ENCODE peak calls at places on chromosome 12, in ten cellular contexts. One of them, this sample, is unnamed.

GRCh38 chr12:5593056-5593455 is 161.1 kb downstream of the NTF3 start:
- DNase-seq in ovary: no peak
- DNase-seq in tibial nerve: no peak
- DNase-seq in A549: no peak
- DNase-seq in HepG2: no peak
- DNase-seq in stomach: no peak
- DNase-seq in K562: no peak
- DNase-seq in SK-N-SH: no peak
- DNase-seq in upper lobe of left lung: no peak
- DNase-seq in GM12878: no peak
- DNase-seq in this sample: no peak

GRCh38 chr12:34397591-34398365 is 375.5 kb downstream of the ALG10 start:
- DNase-seq in ovary: peak; percentile 5
- DNase-seq in tibial nerve: peak; percentile 4
- DNase-seq in A549: no peak
- DNase-seq in HepG2: no peak
- DNase-seq in stomach: peak; percentile 17
- DNase-seq in K562: peak; percentile 2
- DNase-seq in SK-N-SH: peak; percentile 0
- DNase-seq in upper lobe of left lung: no peak
- DNase-seq in GM12878: no peak
- DNase-seq in this sample: peak; percentile 4

GRCh38 chr12:105659355-105660075 is 329.0 kb downstream of the C12orf75 start:
- DNase-seq in ovary: peak; percentile 21
- DNase-seq in tibial nerve: peak; percentile 44
- DNase-seq in A549: no peak
- DNase-seq in HepG2: no peak
- DNase-seq in stomach: no peak
- DNase-seq in K562: no peak
- DNase-seq in SK-N-SH: no peak
- DNase-seq in upper lobe of left lung: no peak
- DNase-seq in GM12878: no peak
- DNase-seq in this sample: no peak

GRCh38 chr12:79983969-79984629 is 49.2 kb upstream of the PPP1R12A start:
- DNase-seq in ovary: no peak
- DNase-seq in tibial nerve: no peak
- DNase-seq in A549: peak; percentile 33
- DNase-seq in HepG2: no peak
- DNase-seq in stomach: no peak
- DNase-seq in K562: no peak
- DNase-seq in SK-N-SH: no peak
- DNase-seq in upper lobe of left lung: no peak
- DNase-seq in GM12878: no peak
- DNase-seq in this sample: no peak

GRCh38 chr12:109518820-109519665 is 41.6 kb downstream of the UBE3B start:
- DNase-seq in ovary: peak; percentile 71
- DNase-seq in tibial nerve: peak; percentile 46
- DNase-seq in A549: peak; percentile 48
- DNase-seq in HepG2: peak; percentile 43
- DNase-seq in stomach: peak; percentile 60
- DNase-seq in K562: peak; percentile 76
- DNase-seq in SK-N-SH: peak; percentile 81
- DNase-seq in upper lobe of left lung: no peak
- DNase-seq in GM12878: no peak
- DNase-seq in this sample: peak; percentile 59

GRCh38 chr12:6437586-6437985 is 7.2 kb upstream of the CD27 start:
- DNase-seq in ovary: no peak
- DNase-seq in tibial nerve: no peak
- DNase-seq in A549: no peak
- DNase-seq in HepG2: no peak
- DNase-seq in stomach: no peak
- DNase-seq in K562: no peak
- DNase-seq in SK-N-SH: no peak
- DNase-seq in upper lobe of left lung: no peak
- DNase-seq in GM12878: no peak
- DNase-seq in this sample: no peak

GRCh38 chr12:108828774-108829173 is 28.6 kb downstream of the SSH1 start:
- DNase-seq in ovary: no peak
- DNase-seq in tibial nerve: no peak
- DNase-seq in A549: no peak
- DNase-seq in HepG2: no peak
- DNase-seq in stomach: no peak
- DNase-seq in K562: no peak
- DNase-seq in SK-N-SH: no peak
- DNase-seq in upper lobe of left lung: no peak
- DNase-seq in GM12878: no peak
- DNase-seq in this sample: no peak

GRCh38 chr12:104142543-104142942 is 4.5 kb upstream of the NFYB start:
- DNase-seq in ovary: no peak
- DNase-seq in tibial nerve: no peak
- DNase-seq in A549: no peak
- DNase-seq in HepG2: no peak
- DNase-seq in stomach: no peak
- DNase-seq in K562: no peak
- DNase-seq in SK-N-SH: no peak
- DNase-seq in upper lobe of left lung: no peak
- DNase-seq in GM12878: no peak
- DNase-seq in this sample: no peak

GRCh38 chr12:47276253-47277070 is 196.7 kb upstream of the AMIGO2 start:
- DNase-seq in ovary: no peak
- DNase-seq in tibial nerve: no peak
- DNase-seq in A549: peak; percentile 85
- DNase-seq in HepG2: peak; percentile 29
- DNase-seq in stomach: no peak
- DNase-seq in K562: peak; percentile 59
- DNase-seq in SK-N-SH: no peak
- DNase-seq in upper lobe of left lung: no peak
- DNase-seq in GM12878: peak; percentile 36
- DNase-seq in this sample: peak; percentile 67

GRCh38 chr12:59070534-59070933 is 150.2 kb upstream of the LRIG3 start:
- DNase-seq in ovary: no peak
- DNase-seq in tibial nerve: no peak
- DNase-seq in A549: no peak
- DNase-seq in HepG2: no peak
- DNase-seq in stomach: no peak
- DNase-seq in K562: no peak
- DNase-seq in SK-N-SH: no peak
- DNase-seq in upper lobe of left lung: no peak
- DNase-seq in GM12878: no peak
- DNase-seq in this sample: no peak

GRCh38 chr12:5096241-5096880 is 52.7 kb downstream of the KCNA5 start:
- DNase-seq in ovary: no peak
- DNase-seq in tibial nerve: no peak
- DNase-seq in A549: no peak
- DNase-seq in HepG2: no peak
- DNase-seq in stomach: no peak
- DNase-seq in K562: no peak
- DNase-seq in SK-N-SH: peak; percentile 14
- DNase-seq in upper lobe of left lung: no peak
- DNase-seq in GM12878: no peak
- DNase-seq in this sample: no peak

GRCh38 chr12:16155938-16156337 is 121.5 kb downstream of the SLC15A5 start:
- DNase-seq in ovary: no peak
- DNase-seq in tibial nerve: no peak
- DNase-seq in A549: no peak
- DNase-seq in HepG2: no peak
- DNase-seq in stomach: no peak
- DNase-seq in K562: no peak
- DNase-seq in SK-N-SH: no peak
- DNase-seq in upper lobe of left lung: no peak
- DNase-seq in GM12878: no peak
- DNase-seq in this sample: no peak

GRCh38 chr12:78887008-78887407 is 22.4 kb downstream of the SYT1 start:
- DNase-seq in ovary: no peak
- DNase-seq in tibial nerve: no peak
- DNase-seq in A549: peak; percentile 87
- DNase-seq in HepG2: peak; percentile 2
- DNase-seq in stomach: no peak
- DNase-seq in K562: no peak
- DNase-seq in SK-N-SH: no peak
- DNase-seq in upper lobe of left lung: no peak
- DNase-seq in GM12878: no peak
- DNase-seq in this sample: no peak

GRCh38 chr12:13981296-13981962 is at the start of gene GRIN2B:
- DNase-seq in ovary: peak; percentile 17
- DNase-seq in tibial nerve: no peak
- DNase-seq in A549: peak; percentile 53
- DNase-seq in HepG2: no peak
- DNase-seq in stomach: no peak
- DNase-seq in K562: no peak
- DNase-seq in SK-N-SH: peak; percentile 15
- DNase-seq in upper lobe of left lung: peak; percentile 59
- DNase-seq in GM12878: no peak
- DNase-seq in this sample: no peak

GRCh38 chr12:70733385-70733784 is 96.2 kb upstream of the PTPRB start:
- DNase-seq in ovary: no peak
- DNase-seq in tibial nerve: no peak
- DNase-seq in A549: peak; percentile 73
- DNase-seq in HepG2: peak; percentile 63
- DNase-seq in stomach: no peak
- DNase-seq in K562: peak; percentile 71
- DNase-seq in SK-N-SH: peak; percentile 69
- DNase-seq in upper lobe of left lung: no peak
- DNase-seq in GM12878: peak; percentile 5
- DNase-seq in this sample: no peak

DNA sequence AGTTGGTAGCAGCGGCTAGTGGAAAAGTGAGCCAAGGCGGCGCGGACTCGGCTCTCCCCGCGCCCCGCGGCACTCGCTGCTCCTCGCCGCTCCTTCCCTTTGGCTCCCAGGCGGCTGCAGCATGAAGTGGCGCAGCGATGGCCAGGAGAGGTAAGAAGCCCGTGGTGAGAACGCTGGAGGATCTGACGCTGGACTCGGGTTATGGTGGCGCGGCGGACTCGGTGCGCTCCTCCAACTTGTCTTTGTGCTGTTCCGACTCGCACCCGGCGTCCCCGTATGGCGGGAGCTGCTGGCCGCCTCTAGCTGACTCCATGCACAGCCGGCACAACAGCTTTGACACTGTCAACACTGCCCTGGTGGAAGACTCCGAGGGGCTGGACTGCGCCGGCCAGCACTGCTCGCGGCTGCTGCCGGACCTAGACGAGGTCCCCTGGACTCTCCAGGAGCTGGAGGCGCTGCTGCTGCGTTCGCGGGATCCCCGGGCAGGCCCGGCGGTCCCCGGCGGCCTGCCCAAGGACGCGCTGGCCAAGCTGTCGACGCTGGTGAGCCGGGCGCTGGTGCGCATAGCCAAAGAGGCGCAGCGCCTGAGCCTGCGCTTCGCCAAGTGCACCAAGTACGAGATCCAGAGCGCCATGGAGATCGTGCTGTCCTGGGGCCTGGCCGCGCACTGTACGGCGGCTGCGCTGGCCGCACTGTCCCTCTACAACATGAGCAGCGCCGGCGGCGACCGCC is 225.6 kb upstream of the CRY1 start:
- DNase-seq in ovary: no peak
- DNase-seq in tibial nerve: no peak
- DNase-seq in A549: peak; percentile 66
- DNase-seq in HepG2: no peak
- DNase-seq in stomach: no peak
- DNase-seq in K562: no peak
- DNase-seq in SK-N-SH: peak; percentile 65
- DNase-seq in upper lobe of left lung: peak; percentile 84
- DNase-seq in GM12878: no peak
- DNase-seq in this sample: peak; percentile 11
- TF ChIP-seq CTCF in ovary: no peak
- TF ChIP-seq CTCF in tibial nerve: no peak
- TF ChIP-seq CTCF in A549: no peak
- TF ChIP-seq CTCF in HepG2: no peak
- TF ChIP-seq CTCF in stomach: no peak
- TF ChIP-seq CTCF in K562: no peak
- TF ChIP-seq CTCF in SK-N-SH: no peak
- TF ChIP-seq CTCF in upper lobe of left lung: no peak
- TF ChIP-seq CTCF in GM12878: no peak
- TF ChIP-seq CTCF in this sample: no peak

GRCh38 chr12:24947541-24948451 is 1.1 kb downstream of the BCAT1 start:
- DNase-seq in ovary: no peak
- DNase-seq in tibial nerve: no peak
- DNase-seq in A549: no peak
- DNase-seq in HepG2: no peak
- DNase-seq in stomach: no peak
- DNase-seq in K562: no peak
- DNase-seq in SK-N-SH: no peak
- DNase-seq in upper lobe of left lung: no peak
- DNase-seq in GM12878: no peak
- DNase-seq in this sample: no peak
- TF ChIP-seq EP300 in ovary: no peak
- TF ChIP-seq EP300 in tibial nerve: no peak
- TF ChIP-seq EP300 in A549: no peak
- TF ChIP-seq EP300 in HepG2: no peak
- TF ChIP-seq EP300 in stomach: no peak
- TF ChIP-seq EP300 in K562: no peak
- TF ChIP-seq EP300 in SK-N-SH: no peak
- TF ChIP-seq EP300 in upper lobe of left lung: no peak
- TF ChIP-seq EP300 in GM12878: peak; percentile 25
- TF ChIP-seq EP300 in this sample: no peak

DNA sequence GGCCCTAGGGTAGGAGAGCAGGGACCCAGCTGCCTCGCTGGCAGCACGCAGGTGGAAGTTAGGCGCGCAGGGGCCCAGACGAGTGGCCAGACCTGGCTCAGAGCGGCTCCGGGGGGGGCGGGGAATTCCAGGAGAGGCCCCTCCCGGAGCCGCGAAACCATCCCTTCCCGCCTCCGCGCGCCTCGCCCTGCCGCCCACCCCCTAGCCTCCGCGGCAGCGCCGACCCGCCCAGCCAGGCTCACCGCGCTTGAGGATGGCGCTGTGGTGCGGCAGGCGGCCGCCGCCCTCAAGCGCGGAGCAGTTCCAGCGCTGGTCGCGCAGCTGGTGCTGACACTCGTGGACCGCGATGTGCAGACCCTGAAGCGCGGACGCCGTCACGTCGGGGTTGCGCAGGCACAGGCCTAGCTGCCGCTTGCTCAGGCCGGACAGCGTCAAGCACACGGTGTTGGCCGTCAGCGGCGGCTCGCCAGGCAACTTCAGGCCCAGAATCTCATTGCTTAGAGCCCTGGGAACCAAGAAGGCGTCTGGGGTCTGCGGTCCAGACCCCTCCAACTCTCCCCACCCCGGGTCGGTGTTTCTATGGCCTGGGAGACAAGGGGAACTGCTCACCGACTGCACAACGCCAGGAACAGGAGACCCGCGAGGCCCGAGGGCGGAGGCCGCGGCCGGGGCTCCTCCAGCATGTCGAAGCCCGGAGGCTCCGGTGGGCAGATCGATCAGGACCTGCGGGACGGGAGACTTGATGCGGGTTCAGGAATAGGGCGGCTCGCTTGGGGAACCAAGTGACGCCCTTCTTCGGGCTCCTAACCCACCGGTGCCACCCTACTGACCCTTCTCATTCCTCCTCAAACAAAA is 1.5 kb downstream of the WNT10B start:
- DNase-seq in ovary: no peak
- DNase-seq in tibial nerve: no peak
- DNase-seq in A549: no peak
- DNase-seq in HepG2: no peak
- DNase-seq in stomach: no peak
- DNase-seq in K562: peak; percentile 48
- DNase-seq in SK-N-SH: peak; percentile 83
- DNase-seq in upper lobe of left lung: peak; percentile 88
- DNase-seq in GM12878: no peak
- DNase-seq in this sample: no peak
- TF ChIP-seq CTCF in ovary: no peak
- TF ChIP-seq CTCF in tibial nerve: no peak
- TF ChIP-seq CTCF in A549: no peak
- TF ChIP-seq CTCF in HepG2: peak; percentile 58
- TF ChIP-seq CTCF in stomach: no peak
- TF ChIP-seq CTCF in K562: no peak
- TF ChIP-seq CTCF in SK-N-SH: no peak
- TF ChIP-seq CTCF in upper lobe of left lung: no peak
- TF ChIP-seq CTCF in GM12878: no peak
- TF ChIP-seq CTCF in this sample: no peak

GRCh38 chr12:2826036-2826435 is 8.8 kb downstream of the NRIP2 start:
- DNase-seq in ovary: no peak
- DNase-seq in tibial nerve: no peak
- DNase-seq in A549: no peak
- DNase-seq in HepG2: no peak
- DNase-seq in stomach: no peak
- DNase-seq in K562: no peak
- DNase-seq in SK-N-SH: no peak
- DNase-seq in upper lobe of left lung: no peak
- DNase-seq in GM12878: no peak
- DNase-seq in this sample: no peak
- TF ChIP-seq EP300 in ovary: no peak
- TF ChIP-seq EP300 in tibial nerve: no peak
- TF ChIP-seq EP300 in A549: no peak
- TF ChIP-seq EP300 in HepG2: no peak
- TF ChIP-seq EP300 in stomach: no peak
- TF ChIP-seq EP300 in K562: no peak
- TF ChIP-seq EP300 in SK-N-SH: no peak
- TF ChIP-seq EP300 in upper lobe of left lung: no peak
- TF ChIP-seq EP300 in GM12878: no peak
- TF ChIP-seq EP300 in this sample: no peak